ENCODE peak calls at places on chromosomes 12 and 14, in six cellular contexts. D, I, B, X, Z and Y are unnamed samples.

GRCh38 chr12:55847603-55848329 is 5.0 kb upstream of the MMP19 start:
- DNase-seq in D (peak), I (peak), B (peak), X (peak), Z (peak), Y (peak)

GRCh38 chr12:2691340-2692111 is 103.2 kb upstream of the FKBP4 start:
- DNase-seq in D (no peak), I (peak), B (no peak), X (no peak), Z (no peak), Y (no peak)

GRCh38 chr12:117513353-117513752 is 151.9 kb upstream of the NOS1 start:
- DNase-seq in D (peak), I (no peak), B (no peak), X (no peak), Z (no peak), Y (no peak)

GRCh38 chr14:61153436-61153835 is 127.7 kb downstream of the TMEM30B start:
- DNase-seq in D (no peak), I (peak), B (no peak), X (no peak), Z (no peak), Y (no peak)

GRCh38 chr12:64566122-64566521 is 44.2 kb upstream of the RASSF3 start:
- DNase-seq in D (no peak), I (no peak), B (no peak), X (peak), Z (no peak), Y (no peak)

GRCh38 chr12:4045433-4045760 is 172.2 kb upstream of the PARP11 start:
- DNase-seq in D (no peak), I (no peak), B (no peak), X (no peak), Z (no peak), Y (no peak)

GRCh38 chr14:99537399-99537798 is 56.2 kb downstream of the CCNK start:
- DNase-seq in D (peak), I (peak), B (peak), X (peak), Z (no peak), Y (peak)

GRCh38 chr12:109523504-109523903 is 46.1 kb downstream of the UBE3B start:
- DNase-seq in D (no peak), I (no peak), B (no peak), X (no peak), Z (no peak), Y (no peak)

GRCh38 chr14:47674148-47674545 is 1.3 kb downstream of the MDGA2 start:
- DNase-seq in D (no peak), I (no peak), B (no peak), X (no peak), Z (no peak), Y (peak)

GRCh38 chr14:75247286-75247922 is 31.2 kb upstream of the FOS start:
- DNase-seq in D (no peak), I (no peak), B (no peak), X (no peak), Z (peak), Y (no peak)

GRCh38 chr14:50610465-50610864 is 50.5 kb downstream of the ATL1 start:
- DNase-seq in D (no peak), I (no peak), B (no peak), X (no peak), Z (no peak), Y (no peak)
- H3K4me3 ChIP-seq in D (no peak), I (no peak), B (no peak), X (no peak), Z (no peak), Y (no peak)

GRCh38 chr12:19572920-19573558 is 133.7 kb downstream of the AEBP2 start:
- DNase-seq in D (peak), I (peak), B (peak), X (peak), Z (no peak), Y (peak)
- TF ChIP-seq CTCF in D (peak), I (peak), B (peak), X (peak), Z (peak), Y (peak)

DNA sequence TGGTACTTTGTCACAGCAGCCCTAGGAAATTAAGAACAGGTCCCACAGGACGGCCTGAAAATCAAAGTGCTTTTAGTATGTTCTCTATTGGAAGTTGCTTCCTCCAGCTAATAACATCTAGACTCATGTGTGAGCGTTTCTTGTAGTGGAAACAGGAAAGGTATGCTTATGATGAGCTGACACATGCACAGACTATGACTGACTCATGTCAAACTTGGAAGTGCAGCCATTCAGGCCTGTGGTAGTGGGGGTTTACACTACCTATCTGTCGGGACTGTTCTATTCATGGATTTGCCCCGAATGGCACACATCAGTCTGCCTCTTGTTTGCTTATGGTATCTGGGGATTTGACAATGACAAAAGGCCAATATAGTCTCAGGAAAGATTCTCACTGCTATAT is 270.4 kb upstream of the DAAM1 start:
- DNase-seq in D (no peak), I (peak), B (peak), X (peak), Z (no peak), Y (no peak)
- H3K4me3 ChIP-seq in D (no peak), I (no peak), B (no peak), X (no peak), Z (no peak), Y (no peak)

GRCh38 chr12:49088932-49089330 is 5.7 kb downstream of the DHH start:
- DNase-seq in D (no peak), I (no peak), B (no peak), X (no peak), Z (no peak), Y (no peak)

GRCh38 chr12:49091056-49091835 is 3.4 kb downstream of the DHH start:
- DNase-seq in D (no peak), I (no peak), B (no peak), X (no peak), Z (no peak), Y (no peak)

GRCh38 chr12:49091836-49092085 is 2.8 kb downstream of the DHH start:
- DNase-seq in D (no peak), I (no peak), B (no peak), X (peak), Z (no peak), Y (no peak)

GRCh38 chr12:49088190-49088931 is 6.2 kb downstream of the DHH start:
- DNase-seq in D (peak), I (peak), B (peak), X (peak), Z (peak), Y (peak)

GRCh38 chr12:49089831-49090773 is 4.5 kb downstream of the DHH start:
- DNase-seq in D (peak), I (peak), B (peak), X (peak), Z (peak), Y (peak)
- TF ChIP-seq CTCF in D (no peak), I (peak), B (peak), X (peak), Z (no peak), Y (peak)